ENCODE peak calls at places on chromosomes 1 and 21, in eight cellular contexts. Z, W, O, R, C, E, U and L are unnamed samples.

GRCh38 chr1:183580281-183580682 is 10.0 kb downstream of the NCF2 start:
- DNase-seq in U (no peak), O (no peak), Z (no peak), R (no peak), C (peak; percentile 45), W (peak; percentile 58), E (peak; percentile 35), L (no peak)

GRCh38 chr1:11839727-11840705 is 7.6 kb downstream of the NPPA start:
- DNase-seq in W (no peak), R (no peak), O (no peak), C (no peak), Z (no peak), E (no peak), U (no peak), L (no peak)

GRCh38 chr1:51283977-51284376 is 46.4 kb downstream of the TTC39A start:
- DNase-seq in U (no peak), W (no peak), O (no peak), R (no peak), Z (no peak), E (no peak), C (no peak), L (no peak)

GRCh38 chr1:218895064-218895587 is 278.6 kb upstream of the LYPLAL1 start:
- DNase-seq in U (no peak), C (no peak), E (no peak), O (no peak), W (peak; percentile 40), Z (no peak), R (no peak), L (no peak)

GRCh38 chr21:24204641-24205040 is 1402.6 kb downstream of the MRPL39 start:
- DNase-seq in C (no peak), U (no peak), Z (no peak), O (no peak), E (no peak), R (no peak), W (no peak), L (no peak)

GRCh38 chr21:18801468-18801867 is 397.9 kb upstream of the TMPRSS15 start:
- DNase-seq in U (no peak), R (no peak), E (no peak), W (peak; percentile 4), C (no peak), O (no peak), Z (no peak), L (no peak)

GRCh38 chr1:115454835-115455511 is 116.9 kb upstream of the NGF start:
- DNase-seq in Z (no peak), E (peak; percentile 42), U (no peak), W (no peak), R (no peak), C (peak; percentile 47), O (no peak), L (no peak)

GRCh38 chr1:3786468-3787346 is 9.6 kb downstream of the LRRC47 start:
- DNase-seq in W (no peak), U (no peak), Z (no peak), E (no peak), O (no peak), R (no peak), C (no peak), L (no peak)

GRCh38 chr1:3772027-3772714 is 378 bp upstream of the SMIM1 start:
- DNase-seq in E (peak; percentile 78), R (no peak), Z (peak; percentile 85), U (peak; percentile 86), O (peak; percentile 88), C (peak; percentile 66), W (peak; percentile 33), L (no peak)

GRCh38 chr1:7646981-7647901 is 123.9 kb upstream of the VAMP3 start:
- DNase-seq in C (peak; percentile 36), U (peak; percentile 68), O (peak; percentile 47), W (peak; percentile 50), Z (peak; percentile 74), R (no peak), E (peak; percentile 48), L (no peak)